ENCODE peak calls at places on chromosomes 7 and 10, in six cellular contexts. U is tibial nerve; N is SJSA1; I is fibroblast of lung; P is effector memory CD4-positive, alpha-beta T cell; O is PC-3. W is an unnamed sample.

GRCh38 chr10:58140706-58141347 is 126.9 kb downstream of the IPMK start:
- DNase-seq in U (no peak), I (no peak), N (no peak), O (no peak), P (no peak), W (no peak)

GRCh38 chr7:155860840-155861479 is 48.7 kb upstream of the SHH start:
- DNase-seq in P (no peak), N (no peak), U (no peak), O (peak; percentile 90), I (peak; percentile 95), W (no peak)

GRCh38 chr10:125060038-125060437 is 100.3 kb downstream of the CTBP2 start:
- DNase-seq in N (peak; percentile 38), I (peak; percentile 80), U (no peak), O (no peak), P (no peak), W (no peak)

GRCh38 chr7:110010379-110010778 is 1080.5 kb upstream of the LRRN3 start:
- DNase-seq in I (no peak), P (no peak), O (no peak), N (no peak), U (no peak), W (no peak)

GRCh38 chr7:55469271-55469681 is 103.0 kb downstream of the VOPP1 start:
- DNase-seq in I (no peak), P (no peak), U (no peak), O (no peak), N (no peak), W (no peak)

GRCh38 chr10:93386496-93387369 is 95.4 kb downstream of the MYOF start:
- DNase-seq in I (peak; percentile 47), O (no peak), P (no peak), N (no peak), U (no peak), W (no peak)

GRCh38 chr7:132915652-132916051 is 166.2 kb downstream of the CHCHD3 start:
- DNase-seq in I (no peak), U (no peak), N (no peak), O (no peak), P (no peak), W (no peak)

GRCh38 chr10:66466622-66467021 is 459.2 kb upstream of the LRRTM3 start:
- DNase-seq in U (no peak), O (peak; percentile 35), P (no peak), N (no peak), I (no peak), W (no peak)

GRCh38 chr7:88357295-88357694 is 50.6 kb upstream of the STEAP4 start:
- DNase-seq in O (peak; percentile 63), I (peak; percentile 2), U (no peak), P (no peak), N (no peak), W (no peak)

GRCh38 chr10:123666318-123667291 is at the start of gene GPR26:
- DNase-seq in N (no peak), U (no peak), I (no peak), P (no peak), O (no peak), W (no peak)

GRCh38 chr7:101378808-101379207 is 16.1 kb downstream of the COL26A1 start:
- DNase-seq in I (no peak), P (no peak), O (no peak), N (peak; percentile 22), U (no peak), W (no peak)

GRCh38 chr10:114349505-114350211 is 54.6 kb downstream of the AFAP1L2 start:
- DNase-seq in I (no peak), O (no peak), N (no peak), U (no peak), P (no peak), W (no peak)

GRCh38 chr7:90897961-90898469 is 301.9 kb downstream of the CDK14 start:
- DNase-seq in I (no peak), U (no peak), O (no peak), N (no peak), P (no peak), W (no peak)

GRCh38 chr7:41255716-41256115 is 447.2 kb downstream of the INHBA start:
- DNase-seq in N (no peak), U (no peak), I (no peak), O (no peak), P (no peak), W (no peak)

GRCh38 chr10:6279540-6280267 is 77.0 kb downstream of the PFKFB3 start:
- DNase-seq in U (no peak), I (peak; percentile 13), N (peak; percentile 61), O (peak; percentile 7), P (no peak), W (no peak)

GRCh38 chr7:96992624-96993452 is 12.5 kb upstream of the DLX6 start:
- DNase-seq in P (no peak), I (no peak), O (no peak), N (no peak), U (no peak), W (no peak)

GRCh38 chr7:46004965-46005364 is 83.9 kb upstream of the IGFBP3 start:
- DNase-seq in P (no peak), I (no peak), N (no peak), O (no peak), U (no peak), W (no peak)

GRCh38 chr7:139675127-139676110 is 102.4 kb downstream of the HIPK2 start:
- DNase-seq in I (no peak), P (no peak), O (no peak), N (no peak), U (no peak), W (no peak)

GRCh38 chr7:47743898-47744612 is 162.1 kb upstream of the TNS3 start:
- DNase-seq in N (peak; percentile 22), I (peak; percentile 56), O (no peak), P (no peak), U (no peak), W (no peak)

GRCh38 chr7:107995184-107996071 is 7.5 kb downstream of the LAMB1 start:
- DNase-seq in I (peak; percentile 81), P (no peak), U (no peak), O (peak; percentile 91), N (peak; percentile 96), W (no peak)

GRCh38 chr10:26557641-26558014 is 119.5 kb downstream of the APBB1IP start:
- DNase-seq in P (no peak), N (peak; percentile 1), I (no peak), O (peak; percentile 19), U (no peak), W (no peak)

GRCh38 chr7:93148135-93148534 is at the start of gene SAMD9L:
- DNase-seq in I (peak; percentile 52), U (no peak), P (no peak), O (peak; percentile 13), N (peak; percentile 46), W (no peak)

GRCh38 chr7:145462463-145462862 is 626.6 kb upstream of the TPK1 start:
- DNase-seq in U (no peak), N (no peak), I (no peak), P (no peak), O (no peak), W (no peak)

GRCh38 chr7:66250711-66251110 is 45.6 kb downstream of the TPST1 start:
- DNase-seq in N (peak; percentile 49), O (peak; percentile 67), P (no peak), U (no peak), I (peak; percentile 72), W (no peak)

GRCh38 chr7:77393261-77393660 is 22.9 kb downstream of the GSAP start:
- DNase-seq in N (no peak), O (peak; percentile 96), P (no peak), U (no peak), I (no peak), W (no peak)

GRCh38 chr7:77838929-77839491 is 40.4 kb downstream of the PHTF2 start:
- DNase-seq in O (no peak), P (no peak), U (no peak), I (no peak), N (no peak), W (no peak)

GRCh38 chr10:118595598-118596425 is at the start of gene PRLHR:
- DNase-seq in O (no peak), N (no peak), P (no peak), I (peak; percentile 15), U (no peak), W (no peak)

GRCh38 chr7:121437470-121437869 is 41.4 kb upstream of the FAM3C start:
- DNase-seq in U (no peak), O (no peak), P (no peak), N (no peak), I (no peak), W (no peak)

GRCh38 chr10:93074597-93075368 is 1.1 kb downstream of the CYP26A1 start:
- DNase-seq in P (no peak), U (no peak), I (no peak), N (no peak), O (no peak), W (no peak)

GRCh38 chr7:104972510-104972909 is 41.5 kb upstream of the KMT2E start:
- DNase-seq in P (no peak), O (no peak), U (no peak), I (peak; percentile 75), N (peak; percentile 55), W (no peak)

DNA sequence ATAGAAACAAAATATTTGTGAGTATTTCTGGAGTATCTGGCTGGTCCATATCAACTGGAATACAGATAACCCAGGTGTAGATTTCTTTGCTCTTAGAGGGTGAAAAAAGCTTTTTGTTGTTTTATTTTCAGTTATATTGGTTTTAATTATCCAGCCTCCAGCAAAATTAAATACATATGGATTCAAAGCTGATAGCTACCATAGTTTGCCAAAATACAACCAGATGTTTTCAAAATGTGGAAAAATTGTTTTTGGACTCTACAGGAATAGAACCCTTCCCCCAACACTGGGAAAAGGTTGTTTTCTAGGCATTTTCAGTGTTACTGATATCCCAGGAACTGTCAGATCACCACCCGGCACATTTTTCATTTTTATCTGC is 30.1 kb downstream of the LRRC17 start:
- DNase-seq in U (no peak), N (no peak), O (no peak), I (no peak), P (no peak), W (no peak)
- H3K27ac ChIP-seq in U (no peak overlapping the region), N (no peak overlapping the region), O (no peak overlapping the region), I (no peak overlapping the region), P (no peak overlapping the region), W (no peak overlapping the region)

GRCh38 chr10:11046766-11047165 is 29.1 kb downstream of the CELF2 start:
- DNase-seq in U (no peak), O (no peak), P (no peak), I (no peak), N (no peak), W (no peak)
- H3K27ac ChIP-seq in U (peak overlapping the region; percentile 90), O (no peak overlapping the region), P (no peak overlapping the region), I (no peak overlapping the region), N (no peak overlapping the region), W (peak overlapping the region; percentile 64)

DNA sequence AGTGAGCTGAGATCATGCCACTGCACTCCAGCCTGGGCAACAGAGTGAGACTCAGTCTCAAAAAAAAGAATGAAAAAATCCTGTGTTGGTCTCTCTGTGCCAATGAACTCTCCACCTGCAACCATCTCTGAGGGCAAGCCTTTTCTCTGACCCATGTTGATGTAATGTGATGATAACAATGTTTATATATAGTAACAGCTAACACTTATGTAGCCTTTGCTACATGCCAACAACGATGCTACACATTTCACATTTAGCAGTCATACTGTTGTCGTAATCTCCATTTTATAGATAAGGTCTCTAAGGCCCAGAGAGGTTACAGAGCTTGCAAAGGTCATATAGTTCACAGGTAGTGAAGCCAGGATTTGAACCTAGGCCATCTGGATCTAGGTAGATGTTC is 11.5 kb downstream of the COX15 start:
- DNase-seq in I (no peak), U (no peak), O (no peak), P (no peak), N (no peak), W (no peak)
- H3K27ac ChIP-seq in I (no peak overlapping the region), U (no peak overlapping the region), O (no peak overlapping the region), P (no peak overlapping the region), N (no peak overlapping the region), W (no peak overlapping the region)

GRCh38 chr7:36272567-36273269 is 116.9 kb upstream of the ANLN start:
- DNase-seq in P (no peak), U (no peak), N (no peak), O (no peak), I (no peak), W (no peak)
- H3K27ac ChIP-seq in P (no peak overlapping the region), U (peak overlapping the region; percentile 37), N (no peak overlapping the region), O (no peak overlapping the region), I (no peak overlapping the region), W (no peak overlapping the region)